ENCODE peak calls at places on chromosomes 7 and 10, in nine cellular contexts. B is natural killer cell; S is HCT116; A is foreskin keratinocyte; U is CD8-positive, alpha-beta T cell; T is activated B cell treated with CpG ODN at 0.5 μM for 24 hours; Y is left lung; J is upper lobe of left lung; H is heart left ventricle. X is an unnamed sample.

GRCh38 chr10:7853892-7854289 is 35.6 kb downstream of the TAF3 start:
- ATAC-seq in B (no peak), S (no peak), A (no peak), U (no peak), T (no peak), Y (no peak), J (no peak), H (no peak), X (no peak)

GRCh38 chr10:76231258-76231934 is 800.0 kb downstream of the LRMDA start:
- ATAC-seq in B (no peak), S (no peak), A (no peak), U (no peak), T (no peak), Y (peak), J (no peak), H (no peak), X (no peak)

GRCh38 chr10:115827650-115828049 is 445.4 kb downstream of the GFRA1 start:
- ATAC-seq in B (no peak), S (no peak), A (no peak), U (no peak), T (no peak), Y (peak), J (peak), H (no peak), X (peak)

GRCh38 chr10:119786117-119786769 is 60.4 kb downstream of the INPP5F start:
- ATAC-seq in B (peak), S (no peak), A (no peak), U (no peak), T (no peak), Y (peak), J (peak), H (peak), X (no peak)

GRCh38 chr7:36001546-36001945 is 151.5 kb upstream of the EEPD1 start:
- ATAC-seq in B (no peak), S (peak), A (no peak), U (no peak), T (no peak), Y (no peak), J (no peak), H (no peak), X (no peak)

GRCh38 chr7:75725306-75725705 is 13.4 kb downstream of the HIP1 start:
- ATAC-seq in B (no peak), S (no peak), A (no peak), U (no peak), T (no peak), Y (no peak), J (no peak), H (no peak), X (no peak)

GRCh38 chr7:141012044-141012685 is 2.6 kb downstream of the MRPS33 start:
- ATAC-seq in B (peak), S (peak), A (peak), U (peak), T (peak), Y (peak), J (peak), H (no peak), X (no peak)

GRCh38 chr7:27519801-27520200 is 142.9 kb downstream of the HIBADH start:
- ATAC-seq in B (no peak), S (no peak), A (no peak), U (no peak), T (no peak), Y (no peak), J (no peak), H (no peak), X (no peak)

GRCh38 chr7:101804087-101804631 is 13.3 kb upstream of the CUX1 start:
- ATAC-seq in B (no peak), S (no peak), A (no peak), U (peak), T (no peak), Y (peak), J (peak), H (no peak), X (no peak)

GRCh38 chr10:91415816-91416215 is 5.7 kb downstream of the HECTD2 start:
- ATAC-seq in B (no peak), S (no peak), A (no peak), U (no peak), T (no peak), Y (no peak), J (no peak), H (no peak), X (no peak)

GRCh38 chr7:143221737-143222136 is at the start of gene TAS2R40:
- ATAC-seq in B (no peak), S (no peak), A (no peak), U (no peak), T (no peak), Y (no peak), J (no peak), H (no peak), X (no peak)

GRCh38 chr10:124693801-124694416 is 50.3 kb downstream of the FAM53B start:
- ATAC-seq in B (no peak), S (no peak), A (no peak), U (peak), T (peak), Y (no peak), J (no peak), H (peak), X (no peak)

GRCh38 chr7:133961724-133962123 is 165.4 kb upstream of the LRGUK start:
- ATAC-seq in B (no peak), S (no peak), A (no peak), U (no peak), T (no peak), Y (no peak), J (no peak), H (no peak), X (no peak)

GRCh38 chr7:5363729-5364128 is 59.9 kb downstream of the TNRC18 start:
- ATAC-seq in B (no peak), S (no peak), A (no peak), U (no peak), T (no peak), Y (no peak), J (no peak), H (no peak), X (no peak)

GRCh38 chr7:155477469-155477868 is 19.5 kb downstream of the EN2 start:
- ATAC-seq in B (no peak), S (no peak), A (no peak), U (no peak), T (no peak), Y (no peak), J (no peak), H (no peak), X (no peak)

GRCh38 chr10:109591631-109592030 is 331.7 kb downstream of the XPNPEP1 start:
- ATAC-seq in B (no peak), S (no peak), A (no peak), U (no peak), T (no peak), Y (no peak), J (no peak), H (no peak), X (no peak)

GRCh38 chr7:44057849-44058758 is 7.3 kb downstream of the PGAM2 start:
- ATAC-seq in B (no peak), S (no peak), A (peak), U (no peak), T (peak), Y (no peak), J (no peak), H (no peak), X (no peak)

GRCh38 chr7:135129579-135129978 is 18.3 kb upstream of the TMEM140 start:
- ATAC-seq in B (no peak), S (peak), A (peak), U (no peak), T (no peak), Y (no peak), J (no peak), H (no peak), X (no peak)

GRCh38 chr10:79153753-79154152 is 85.0 kb downstream of the ZMIZ1 start:
- ATAC-seq in B (no peak), S (no peak), A (no peak), U (no peak), T (no peak), Y (no peak), J (no peak), H (peak), X (no peak)

GRCh38 chr10:131444862-131445461 is 133.4 kb upstream of the TCERG1L start:
- ATAC-seq in B (no peak), S (no peak), A (no peak), U (no peak), T (no peak), Y (no peak), J (no peak), H (no peak), X (no peak)

GRCh38 chr10:44650576-44651394 is 260.4 kb upstream of the TMEM72 start:
- ATAC-seq in B (no peak), S (no peak), A (no peak), U (no peak), T (no peak), Y (peak), J (peak), H (no peak), X (no peak)

GRCh38 chr10:131993298-131993674 is 11.6 kb upstream of the BNIP3 start:
- ATAC-seq in B (no peak), S (no peak), A (no peak), U (no peak), T (no peak), Y (no peak), J (no peak), H (no peak), X (no peak)

GRCh38 chr7:12805518-12805928 is 118.1 kb downstream of the ARL4A start:
- ATAC-seq in B (no peak), S (no peak), A (peak), U (no peak), T (no peak), Y (no peak), J (no peak), H (no peak), X (no peak)

GRCh38 chr7:158864507-158864820 is 8.1 kb downstream of the DYNC2I1 start:
- ATAC-seq in B (no peak), S (no peak), A (no peak), U (no peak), T (no peak), Y (no peak), J (no peak), H (no peak), X (no peak)

GRCh38 chr7:158864833-158865232 is 8.5 kb downstream of the DYNC2I1 start:
- ATAC-seq in B (no peak), S (no peak), A (no peak), U (no peak), T (no peak), Y (no peak), J (no peak), H (no peak), X (no peak)

GRCh38 chr7:158867214-158867984 is 11.0 kb downstream of the DYNC2I1 start:
- ATAC-seq in B (no peak), S (no peak), A (no peak), U (no peak), T (no peak), Y (no peak), J (no peak), H (no peak), X (no peak)

GRCh38 chr7:158865462-158865922 is 9.1 kb downstream of the DYNC2I1 start:
- ATAC-seq in B (no peak), S (no peak), A (no peak), U (no peak), T (no peak), Y (no peak), J (no peak), H (no peak), X (no peak)

DNA sequence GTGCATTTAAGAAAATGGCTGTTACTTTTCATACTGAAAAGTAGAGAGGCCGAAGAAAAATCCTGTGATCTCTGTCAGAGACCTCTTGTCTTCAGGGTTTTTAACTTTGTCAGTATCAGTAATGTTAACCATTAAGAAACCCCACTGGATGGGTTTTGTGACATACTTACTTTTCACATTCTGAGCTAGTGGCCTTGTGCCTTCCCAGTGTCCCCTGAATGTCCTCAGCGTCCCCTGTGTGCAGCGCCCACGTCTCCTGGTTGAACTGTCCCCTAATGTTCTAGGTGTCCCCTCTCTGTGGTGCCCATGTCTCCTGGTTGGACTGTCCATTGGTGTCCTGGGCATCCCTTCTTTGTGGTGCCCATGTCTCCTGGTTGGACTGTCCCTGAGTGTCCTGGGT is 9.6 kb downstream of the DYNC2I1 start:
- ATAC-seq in B (no peak), S (no peak), A (no peak), U (no peak), T (no peak), Y (no peak), J (no peak), H (no peak), X (no peak)
- TF ChIP-seq CTCF in B (no peak), S (no peak), A (no peak), U (no peak), T (no peak), Y (no peak), J (no peak), H (no peak), X (no peak)

GRCh38 chr10:13847201-13847631 is 260.5 kb downstream of the PRPF18 start:
- ATAC-seq in B (no peak), S (peak), A (peak), U (no peak), T (no peak), Y (no peak), J (no peak), H (no peak), X (no peak)
- TF ChIP-seq CTCF in B (no peak), S (no peak), A (peak), U (no peak), T (no peak), Y (no peak), J (no peak), H (no peak), X (no peak)

DNA sequence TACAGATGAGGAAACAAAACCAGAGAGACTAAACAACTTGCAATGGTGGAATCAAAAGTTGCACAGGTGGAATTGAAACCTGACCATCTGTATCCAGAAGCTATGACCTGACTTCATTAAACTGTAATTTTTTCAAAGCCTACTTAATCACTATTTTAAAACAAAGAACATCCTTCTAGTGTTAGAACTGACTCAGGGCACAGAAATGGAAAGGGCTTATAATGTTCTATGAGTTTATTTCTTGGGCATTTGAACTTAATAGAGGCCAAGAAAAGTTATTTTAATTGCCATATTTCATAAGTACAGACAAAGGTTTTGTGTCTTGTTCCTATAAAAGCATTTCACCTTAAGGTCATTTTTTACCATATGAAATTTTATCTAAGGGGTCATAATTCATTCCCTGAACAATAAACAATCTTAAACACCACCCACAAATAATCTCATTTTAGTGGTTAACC is 8.8 kb downstream of the ITGB1 start:
- ATAC-seq in B (no peak), S (no peak), A (no peak), U (no peak), T (no peak), Y (no peak), J (no peak), H (no peak), X (no peak)
- TF ChIP-seq CTCF in B (no peak), S (no peak), A (no peak), U (no peak), T (no peak), Y (no peak), J (no peak), H (no peak), X (no peak)

GRCh38 chr10:57846307-57847065 is 421.2 kb downstream of the IPMK start:
- ATAC-seq in B (no peak), S (no peak), A (no peak), U (no peak), T (no peak), Y (peak), J (no peak), H (peak), X (no peak)

GRCh38 chr10:57844387-57844998 is 423.2 kb downstream of the IPMK start:
- ATAC-seq in B (no peak), S (no peak), A (no peak), U (no peak), T (no peak), Y (peak), J (no peak), H (no peak), X (no peak)

DNA sequence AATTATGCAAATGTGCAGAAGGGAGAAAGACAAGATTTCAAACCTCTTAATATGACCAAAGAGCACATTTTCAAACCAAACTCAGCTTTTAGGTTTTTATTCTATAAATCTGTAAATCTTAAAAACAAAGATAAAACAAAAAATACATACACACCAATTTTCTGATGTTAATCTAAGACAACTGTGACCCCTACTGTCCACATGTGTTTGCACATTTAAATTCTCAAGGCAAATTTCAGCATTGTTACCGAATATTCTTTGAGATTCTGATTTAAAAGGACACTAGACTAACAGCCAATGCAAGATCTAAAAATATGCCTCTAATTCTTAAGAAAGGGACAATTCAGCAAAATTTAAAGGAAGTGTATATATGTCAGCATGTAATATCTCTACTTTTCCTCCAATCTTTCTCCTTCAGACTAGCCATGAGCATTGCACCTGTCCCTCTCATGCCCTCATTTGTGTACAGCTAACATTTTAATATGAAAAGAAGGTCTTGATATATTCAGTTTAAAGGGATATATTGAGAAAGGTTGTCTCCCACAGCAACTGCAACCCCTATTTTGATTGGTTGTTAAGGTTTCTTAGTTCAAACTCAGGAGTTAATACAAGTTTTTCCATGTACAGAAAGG is 417.9 kb downstream of the IPMK start:
- ATAC-seq in B (no peak), S (no peak), A (no peak), U (no peak), T (no peak), Y (peak), J (no peak), H (no peak), X (no peak)
- TF ChIP-seq CTCF in B (no peak), S (peak), A (peak), U (no peak), T (no peak), Y (no peak), J (peak), H (peak), X (no peak)

DNA sequence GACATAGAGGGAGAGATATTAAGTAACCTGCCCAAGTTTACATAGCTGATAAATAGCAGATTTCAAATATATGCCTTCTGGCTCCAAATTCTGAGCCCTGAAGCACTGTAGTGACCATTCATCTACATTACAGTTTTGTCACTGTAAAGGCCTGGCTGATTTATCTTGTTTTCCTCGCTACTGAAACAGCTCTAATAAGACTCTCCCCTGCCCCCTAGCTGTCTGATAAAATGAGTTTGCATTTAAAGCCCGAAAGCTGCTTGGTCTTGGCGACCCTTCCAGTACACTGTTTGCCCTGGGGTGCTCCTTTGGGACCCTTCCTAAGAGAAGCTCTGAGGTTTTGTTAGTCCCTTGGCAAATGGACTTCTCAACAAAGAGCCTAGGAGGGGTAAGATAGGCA is 59.7 kb upstream of the RAB11FIP2 start:
- ATAC-seq in B (no peak), S (peak), A (peak), U (no peak), T (no peak), Y (peak), J (peak), H (no peak), X (no peak)
- TF ChIP-seq CTCF in B (no peak), S (peak), A (peak), U (no peak), T (no peak), Y (no peak), J (peak), H (no peak), X (no peak)

GRCh38 chr7:32167256-32167655 is 97.0 kb upstream of the PDE1C start:
- ATAC-seq in B (no peak), S (no peak), A (no peak), U (no peak), T (no peak), Y (no peak), J (no peak), H (no peak), X (no peak)

GRCh38 chr7:32164341-32164996 is 94.3 kb upstream of the PDE1C start:
- ATAC-seq in B (no peak), S (peak), A (peak), U (no peak), T (no peak), Y (peak), J (no peak), H (peak), X (no peak)

GRCh38 chr7:32161708-32162107 is 91.5 kb upstream of the PDE1C start:
- ATAC-seq in B (no peak), S (no peak), A (no peak), U (no peak), T (no peak), Y (no peak), J (no peak), H (no peak), X (no peak)

GRCh38 chr7:32163911-32164310 is 93.7 kb upstream of the PDE1C start:
- ATAC-seq in B (no peak), S (no peak), A (no peak), U (no peak), T (no peak), Y (no peak), J (no peak), H (no peak), X (no peak)

DNA sequence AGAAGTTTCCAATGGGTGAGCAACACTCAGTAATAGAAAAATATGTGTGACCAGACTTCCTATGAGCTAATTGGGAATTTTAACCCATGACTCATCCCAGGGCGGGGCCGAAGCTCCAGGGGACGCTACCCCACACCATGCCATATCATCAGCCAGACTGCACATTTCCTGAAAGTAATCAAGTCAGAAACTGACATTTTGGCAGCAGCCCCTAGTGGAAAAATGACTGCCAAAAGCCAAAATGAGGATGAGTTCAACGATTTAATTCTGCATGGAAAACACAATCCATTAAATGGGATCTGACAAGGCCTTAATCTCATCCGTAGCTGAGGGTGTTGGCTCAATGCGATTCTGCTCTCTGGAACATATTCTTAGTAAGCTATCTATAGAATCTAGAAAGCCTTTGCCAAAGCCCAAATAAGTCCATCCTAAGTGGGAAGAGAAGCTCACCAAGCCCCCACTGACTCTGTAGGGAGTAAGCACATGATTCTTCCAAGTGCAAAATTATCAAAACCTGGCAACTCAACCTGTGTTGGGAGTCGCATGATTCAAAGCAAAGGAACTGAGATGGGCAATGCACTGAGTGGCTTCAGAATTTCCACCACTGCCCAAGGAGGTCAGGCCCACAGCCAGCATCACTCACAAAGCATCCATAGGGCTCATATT is 93.1 kb upstream of the PDE1C start:
- ATAC-seq in B (no peak), S (peak), A (peak), U (no peak), T (no peak), Y (peak), J (peak), H (peak), X (peak)
- TF ChIP-seq CTCF in B (no peak), S (no peak), A (peak), U (no peak), T (no peak), Y (no peak), J (no peak), H (no peak), X (no peak)

GRCh38 chr7:30908681-30909080 is 3.0 kb upstream of the AQP1 start:
- ATAC-seq in B (no peak), S (no peak), A (no peak), U (no peak), T (no peak), Y (no peak), J (no peak), H (no peak), X (no peak)
- TF ChIP-seq CTCF in B (no peak), S (no peak), A (peak), U (no peak), T (no peak), Y (no peak), J (no peak), H (no peak), X (no peak)